ENCODE peak calls at places on chromosome 22, in seven cellular contexts. One of them, this sample, is unnamed.

GRCh38 chr22:26342719-26343449 is 86.2 kb upstream of the ASPHD2 start:
- DNase-seq in stimulated activated CD4-positive, alpha-beta T cell treated with anti-CD3 and anti-CD28 coated beads, TNF-alpha, amount 100 ng/mL, for 1 hour: no peak
- DNase-seq in activated gamma-delta T cell treated with Interleukin-2 at 50 U/mL for 16 hours: no peak
- DNase-seq in NCI-H1105: no peak
- DNase-seq in fibroblast of mammary gland: no peak
- DNase-seq in germinal center: no peak
- DNase-seq in NCI-H1092: no peak
- DNase-seq in this sample: no peak

GRCh38 chr22:19447388-19448075 is at the start of gene C22orf39:
- DNase-seq in germinal center: peak
- DNase-seq in activated gamma-delta T cell treated with Interleukin-2 at 50 U/mL for 16 hours: peak
- DNase-seq in NCI-H1105: peak
- DNase-seq in fibroblast of mammary gland: peak
- DNase-seq in stimulated activated CD4-positive, alpha-beta T cell treated with anti-CD3 and anti-CD28 coated beads, TNF-alpha, amount 100 ng/mL, for 1 hour: peak
- DNase-seq in NCI-H1092: peak
- DNase-seq in this sample: peak

GRCh38 chr22:17315310-17315709 is 54.0 kb upstream of the CECR2 start:
- DNase-seq in fibroblast of mammary gland: no peak
- DNase-seq in NCI-H1105: no peak
- DNase-seq in activated gamma-delta T cell treated with Interleukin-2 at 50 U/mL for 16 hours: no peak
- DNase-seq in NCI-H1092: no peak
- DNase-seq in stimulated activated CD4-positive, alpha-beta T cell treated with anti-CD3 and anti-CD28 coated beads, TNF-alpha, amount 100 ng/mL, for 1 hour: no peak
- DNase-seq in germinal center: no peak
- DNase-seq in this sample: no peak

GRCh38 chr22:19951351-19951750 is 9.7 kb upstream of the TXNRD2 start:
- DNase-seq in NCI-H1092: no peak
- DNase-seq in NCI-H1105: no peak
- DNase-seq in stimulated activated CD4-positive, alpha-beta T cell treated with anti-CD3 and anti-CD28 coated beads, TNF-alpha, amount 100 ng/mL, for 1 hour: no peak
- DNase-seq in fibroblast of mammary gland: no peak
- DNase-seq in germinal center: no peak
- DNase-seq in activated gamma-delta T cell treated with Interleukin-2 at 50 U/mL for 16 hours: no peak
- DNase-seq in this sample: no peak

GRCh38 chr22:28799834-28800307 is 498 bp downstream of the XBP1 start:
- DNase-seq in NCI-H1092: no peak
- DNase-seq in NCI-H1105: no peak
- DNase-seq in activated gamma-delta T cell treated with Interleukin-2 at 50 U/mL for 16 hours: no peak
- DNase-seq in stimulated activated CD4-positive, alpha-beta T cell treated with anti-CD3 and anti-CD28 coated beads, TNF-alpha, amount 100 ng/mL, for 1 hour: no peak
- DNase-seq in germinal center: peak
- DNase-seq in fibroblast of mammary gland: peak
- DNase-seq in this sample: no peak

GRCh38 chr22:45429424-45429823 is 15.9 kb downstream of the RIBC2 start:
- DNase-seq in fibroblast of mammary gland: no peak
- DNase-seq in activated gamma-delta T cell treated with Interleukin-2 at 50 U/mL for 16 hours: no peak
- DNase-seq in NCI-H1105: no peak
- DNase-seq in germinal center: no peak
- DNase-seq in stimulated activated CD4-positive, alpha-beta T cell treated with anti-CD3 and anti-CD28 coated beads, TNF-alpha, amount 100 ng/mL, for 1 hour: no peak
- DNase-seq in NCI-H1092: no peak
- DNase-seq in this sample: no peak

GRCh38 chr22:36352775-36353507 is 34.8 kb downstream of the MYH9 start:
- DNase-seq in activated gamma-delta T cell treated with Interleukin-2 at 50 U/mL for 16 hours: peak
- DNase-seq in stimulated activated CD4-positive, alpha-beta T cell treated with anti-CD3 and anti-CD28 coated beads, TNF-alpha, amount 100 ng/mL, for 1 hour: no peak
- DNase-seq in fibroblast of mammary gland: peak
- DNase-seq in NCI-H1105: no peak
- DNase-seq in germinal center: no peak
- DNase-seq in NCI-H1092: peak
- DNase-seq in this sample: no peak

GRCh38 chr22:39175127-39176066 is 22.9 kb upstream of the CBX7 start:
- DNase-seq in fibroblast of mammary gland: no peak
- DNase-seq in NCI-H1105: no peak
- DNase-seq in NCI-H1092: no peak
- DNase-seq in stimulated activated CD4-positive, alpha-beta T cell treated with anti-CD3 and anti-CD28 coated beads, TNF-alpha, amount 100 ng/mL, for 1 hour: no peak
- DNase-seq in germinal center: no peak
- DNase-seq in activated gamma-delta T cell treated with Interleukin-2 at 50 U/mL for 16 hours: no peak
- DNase-seq in this sample: no peak

GRCh38 chr22:27973851-27974250 is 54.8 kb upstream of the PITPNB start:
- DNase-seq in activated gamma-delta T cell treated with Interleukin-2 at 50 U/mL for 16 hours: no peak
- DNase-seq in NCI-H1105: no peak
- DNase-seq in germinal center: no peak
- DNase-seq in stimulated activated CD4-positive, alpha-beta T cell treated with anti-CD3 and anti-CD28 coated beads, TNF-alpha, amount 100 ng/mL, for 1 hour: no peak
- DNase-seq in fibroblast of mammary gland: no peak
- DNase-seq in NCI-H1092: no peak
- DNase-seq in this sample: no peak

This sample was measured in B cell.